ENCODE peak calls at places on chromosome 15, in seven cellular contexts. F is H9; Q is activated CD4-positive, alpha-beta T cell treated with anti-CD3 and anti-CD28 coated beads for 36 hours; I is cardiac fibroblast; X is ecto neural progenitor cell; C is EH; Y is NCI-H748 treated with DMSO at 0.1 percent for 48 hours. D is an unnamed sample.
A peak's percentile ranks its signal among the peaks of the same experiment; 100 is the strongest.

GRCh38 chr15:92681141-92681622 is 25.6 kb upstream of the FAM174B start:
- DNase-seq in X (no peak), I (peak; percentile 94), C (peak; percentile 94), Q (no peak), F (no peak), Y (no peak), D (peak; percentile 44)

GRCh38 chr15:24856397-24857093 is 98.2 kb upstream of the SNRPN start:
- DNase-seq in I (peak; percentile 49), F (peak; percentile 97), C (no peak), Q (no peak), X (peak; percentile 89), Y (no peak), D (no peak)

GRCh38 chr15:33200903-33201302 is 6.4 kb upstream of the FMN1 start:
- DNase-seq in X (no peak), I (no peak), Q (no peak), F (no peak), Y (no peak), C (no peak), D (no peak)

GRCh38 chr15:64813075-64813474 is 12.4 kb downstream of the PIF1 start:
- DNase-seq in I (peak; percentile 57), X (no peak), Q (no peak), C (peak; percentile 42), F (peak; percentile 44), Y (no peak), D (no peak)

GRCh38 chr15:29556385-29556784 is 265.9 kb downstream of the TJP1 start:
- DNase-seq in Q (no peak), F (no peak), Y (no peak), X (no peak), I (peak; percentile 15), C (peak; percentile 26), D (peak; percentile 19)

GRCh38 chr15:55937040-55937439 is 56.4 kb downstream of the NEDD4 start:
- DNase-seq in Y (no peak), C (peak; percentile 62), I (peak; percentile 79), Q (no peak), X (no peak), F (no peak), D (no peak)

GRCh38 chr15:31869640-31870335 is 160.5 kb upstream of the CHRNA7 start:
- DNase-seq in X (peak; percentile 67), Q (no peak), I (peak; percentile 1), Y (no peak), C (no peak), F (no peak), D (no peak)

GRCh38 chr15:84844964-84845363 is 27.8 kb downstream of the ALPK3 start:
- DNase-seq in Y (no peak), I (no peak), X (no peak), F (no peak), Q (no peak), C (no peak), D (no peak)

GRCh38 chr15:40931300-40932142 is 2.4 kb downstream of the DLL4 start:
- DNase-seq in C (no peak), Q (no peak), X (no peak), F (no peak), I (no peak), Y (no peak), D (no peak)

GRCh38 chr15:73009306-73010091 is 42.8 kb upstream of the NEO1 start:
- DNase-seq in Y (no peak), C (no peak), Q (no peak), X (peak; percentile 32), F (no peak), I (no peak), D (no peak)

GRCh38 chr15:66459818-66460615 is 37.5 kb downstream of the SNAPC5 start:
- DNase-seq in F (no peak), Y (no peak), X (no peak), I (no peak), C (peak; percentile 78), Q (no peak), D (no peak)

GRCh38 chr15:60096157-60096556 is 92.0 kb downstream of the FOXB1 start:
- DNase-seq in X (no peak), F (no peak), C (peak; percentile 82), I (peak; percentile 18), Y (no peak), Q (no peak), D (peak; percentile 43)

GRCh38 chr15:91517491-91518200 is 335.9 kb upstream of the SLCO3A1 start:
- DNase-seq in X (no peak), Y (no peak), F (no peak), I (no peak), Q (no peak), C (peak; percentile 45), D (no peak)

GRCh38 chr15:81227716-81228115 is 31.0 kb downstream of the IL16 start:
- DNase-seq in Q (no peak), X (no peak), C (no peak), F (no peak), Y (no peak), I (no peak), D (no peak)

GRCh38 chr15:91473894-91474293 is 373.8 kb downstream of the SV2B start:
- DNase-seq in Y (no peak), F (no peak), X (no peak), I (no peak), C (no peak), Q (no peak), D (no peak)

GRCh38 chr15:23467110-23467600 is 20.1 kb upstream of the GOLGA6L2 start:
- DNase-seq in I (peak; percentile 45), X (no peak), Q (no peak), C (peak; percentile 18), Y (peak; percentile 14), F (no peak), D (no peak)

GRCh38 chr15:66623801-66624453 is 58.1 kb upstream of the LCTL start:
- DNase-seq in X (no peak), C (no peak), I (peak; percentile 64), F (no peak), Q (no peak), Y (no peak), D (no peak)

GRCh38 chr15:85941186-85941855 is 138.3 kb upstream of the AGBL1 start:
- DNase-seq in Y (no peak), I (peak; percentile 1), X (no peak), Q (no peak), C (no peak), F (no peak), D (no peak)

GRCh38 chr15:31268911-31269784 is 57.5 kb upstream of the KLF13 start:
- DNase-seq in Y (no peak), C (no peak), X (peak; percentile 27), Q (no peak), F (no peak), I (no peak), D (no peak)

GRCh38 chr15:40582726-40583246 is 11.3 kb upstream of the KNL1 start:
- DNase-seq in F (peak; percentile 60), C (no peak), Q (no peak), I (no peak), X (no peak), Y (no peak), D (peak; percentile 85)

GRCh38 chr15:60554494-60554893 is 75.6 kb upstream of the ICE2 start:
- DNase-seq in C (no peak), X (no peak), Q (no peak), Y (no peak), F (no peak), I (no peak), D (no peak)

GRCh38 chr15:51267047-51267713 is 71.2 kb downstream of the CYP19A1 start:
- DNase-seq in C (peak; percentile 25), Q (no peak), Y (no peak), F (peak; percentile 39), X (peak; percentile 57), I (no peak), D (no peak)

GRCh38 chr15:74173545-74174215 is at the start of gene ISLR:
- DNase-seq in Q (no peak), I (peak; percentile 93), X (no peak), C (peak; percentile 63), F (peak; percentile 34), Y (no peak), D (no peak)

GRCh38 chr15:75204340-75205063 is 2.8 kb downstream of the C15orf39 start:
- DNase-seq in Y (peak; percentile 60), Q (peak; percentile 94), C (peak; percentile 91), F (peak; percentile 97), X (peak; percentile 89), I (peak; percentile 93), D (peak; percentile 61)

GRCh38 chr15:82414536-82415191 is 15.0 kb upstream of the GOLGA6L9 start:
- DNase-seq in I (no peak), Q (no peak), X (no peak), F (no peak), Y (no peak), C (peak; percentile 3), D (no peak)

GRCh38 chr15:101411588-101411987 is 77.9 kb downstream of the PCSK6 start:
- DNase-seq in X (no peak), I (no peak), C (no peak), Y (no peak), F (peak; percentile 19), Q (no peak), D (no peak)

GRCh38 chr15:67882487-67883227 is 42.8 kb upstream of the RNU6-1 start:
- DNase-seq in F (no peak), I (peak; percentile 53), Q (peak; percentile 32), Y (no peak), C (peak; percentile 25), X (no peak), D (no peak)